ENCODE peak calls at places on chromosomes 5 and 9, in eight cellular contexts. One of them, this sample, is unnamed.
A peak's percentile ranks its signal among the peaks of the same experiment; 100 is the strongest.

GRCh38 chr5:26553079-26553478 is 485.3 kb downstream of the CDH9 start:
- DNase-seq in heart left ventricle: no peak
- DNase-seq in right lobe of liver: no peak
- DNase-seq in GM12878: no peak
- DNase-seq in skeletal muscle cell: no peak
- DNase-seq in fibroblast of lung: no peak
- DNase-seq in left lung: no peak
- DNase-seq in GM12865: no peak
- DNase-seq in this sample: no peak

GRCh38 chr5:43313854-43314457 is 744 bp upstream of the HMGCS1 start:
- DNase-seq in heart left ventricle: no peak
- DNase-seq in right lobe of liver: no peak
- DNase-seq in GM12878: no peak
- DNase-seq in skeletal muscle cell: no peak
- DNase-seq in fibroblast of lung: no peak
- DNase-seq in left lung: no peak
- DNase-seq in GM12865: peak; percentile 23
- DNase-seq in this sample: no peak

GRCh38 chr9:111831371-111832108 is 36.8 kb upstream of the SHOC1 start:
- DNase-seq in heart left ventricle: no peak
- DNase-seq in right lobe of liver: no peak
- DNase-seq in GM12878: no peak
- DNase-seq in skeletal muscle cell: no peak
- DNase-seq in fibroblast of lung: no peak
- DNase-seq in left lung: no peak
- DNase-seq in GM12865: no peak
- DNase-seq in this sample: no peak

GRCh38 chr5:154296525-154297159 is 106.1 kb downstream of the GALNT10 start:
- DNase-seq in heart left ventricle: no peak
- DNase-seq in right lobe of liver: no peak
- DNase-seq in GM12878: no peak
- DNase-seq in skeletal muscle cell: no peak
- DNase-seq in fibroblast of lung: no peak
- DNase-seq in left lung: no peak
- DNase-seq in GM12865: no peak
- DNase-seq in this sample: no peak

GRCh38 chr5:88049156-88049555 is 219.5 kb downstream of the TMEM161B start:
- DNase-seq in heart left ventricle: no peak
- DNase-seq in right lobe of liver: no peak
- DNase-seq in GM12878: no peak
- DNase-seq in skeletal muscle cell: no peak
- DNase-seq in fibroblast of lung: no peak
- DNase-seq in left lung: no peak
- DNase-seq in GM12865: no peak
- DNase-seq in this sample: no peak

GRCh38 chr9:112046181-112046580 is 128.9 kb downstream of the SUSD1 start:
- DNase-seq in heart left ventricle: no peak
- DNase-seq in right lobe of liver: no peak
- DNase-seq in GM12878: no peak
- DNase-seq in skeletal muscle cell: peak; percentile 55
- DNase-seq in fibroblast of lung: peak; percentile 58
- DNase-seq in left lung: no peak
- DNase-seq in GM12865: no peak
- DNase-seq in this sample: no peak

GRCh38 chr5:55929020-55929799 is 65.6 kb downstream of the IL6ST start:
- DNase-seq in heart left ventricle: no peak
- DNase-seq in right lobe of liver: no peak
- DNase-seq in GM12878: no peak
- DNase-seq in skeletal muscle cell: no peak
- DNase-seq in fibroblast of lung: no peak
- DNase-seq in left lung: no peak
- DNase-seq in GM12865: no peak
- DNase-seq in this sample: no peak

GRCh38 chr9:16689352-16689938 is 181.0 kb downstream of the BNC2 start:
- DNase-seq in heart left ventricle: no peak
- DNase-seq in right lobe of liver: peak; percentile 40
- DNase-seq in GM12878: no peak
- DNase-seq in skeletal muscle cell: no peak
- DNase-seq in fibroblast of lung: no peak
- DNase-seq in left lung: no peak
- DNase-seq in GM12865: no peak
- DNase-seq in this sample: no peak

GRCh38 chr5:36205329-36205728 is 36.4 kb downstream of the NADK2 start:
- DNase-seq in heart left ventricle: no peak
- DNase-seq in right lobe of liver: no peak
- DNase-seq in GM12878: no peak
- DNase-seq in skeletal muscle cell: no peak
- DNase-seq in fibroblast of lung: no peak
- DNase-seq in left lung: no peak
- DNase-seq in GM12865: no peak
- DNase-seq in this sample: no peak

GRCh38 chr9:130833324-130833990 is 1.6 kb upstream of the ABL1 start:
- DNase-seq in heart left ventricle: no peak
- DNase-seq in right lobe of liver: no peak
- DNase-seq in GM12878: no peak
- DNase-seq in skeletal muscle cell: peak; percentile 72
- DNase-seq in fibroblast of lung: peak; percentile 56
- DNase-seq in left lung: no peak
- DNase-seq in GM12865: no peak
- DNase-seq in this sample: no peak

GRCh38 chr9:72786948-72787347 is 165.9 kb downstream of the ALDH1A1 start:
- DNase-seq in heart left ventricle: no peak
- DNase-seq in right lobe of liver: no peak
- DNase-seq in GM12878: no peak
- DNase-seq in skeletal muscle cell: no peak
- DNase-seq in fibroblast of lung: no peak
- DNase-seq in left lung: no peak
- DNase-seq in GM12865: no peak
- DNase-seq in this sample: no peak

GRCh38 chr5:176771102-176771845 is 39.1 kb upstream of the UNC5A start:
- DNase-seq in heart left ventricle: no peak
- DNase-seq in right lobe of liver: peak; percentile 2
- DNase-seq in GM12878: no peak
- DNase-seq in skeletal muscle cell: no peak
- DNase-seq in fibroblast of lung: no peak
- DNase-seq in left lung: no peak
- DNase-seq in GM12865: no peak
- DNase-seq in this sample: no peak

GRCh38 chr5:93660677-93661076 is 77.7 kb downstream of the NR2F1 start:
- DNase-seq in heart left ventricle: no peak
- DNase-seq in right lobe of liver: no peak
- DNase-seq in GM12878: no peak
- DNase-seq in skeletal muscle cell: no peak
- DNase-seq in fibroblast of lung: no peak
- DNase-seq in left lung: no peak
- DNase-seq in GM12865: no peak
- DNase-seq in this sample: no peak

GRCh38 chr9:69023650-69024049 is 9.7 kb upstream of the PRKACG start:
- DNase-seq in heart left ventricle: no peak
- DNase-seq in right lobe of liver: no peak
- DNase-seq in GM12878: no peak
- DNase-seq in skeletal muscle cell: no peak
- DNase-seq in fibroblast of lung: no peak
- DNase-seq in left lung: no peak
- DNase-seq in GM12865: no peak
- DNase-seq in this sample: no peak

GRCh38 chr5:14665949-14666741 is 1.6 kb downstream of the OTULIN start:
- DNase-seq in heart left ventricle: peak; percentile 30
- DNase-seq in right lobe of liver: peak; percentile 35
- DNase-seq in GM12878: no peak
- DNase-seq in skeletal muscle cell: no peak
- DNase-seq in fibroblast of lung: no peak
- DNase-seq in left lung: no peak
- DNase-seq in GM12865: peak; percentile 85
- DNase-seq in this sample: peak; percentile 56

GRCh38 chr9:86816868-86817267 is 130.4 kb downstream of the GAS1 start:
- DNase-seq in heart left ventricle: no peak
- DNase-seq in right lobe of liver: no peak
- DNase-seq in GM12878: no peak
- DNase-seq in skeletal muscle cell: no peak
- DNase-seq in fibroblast of lung: no peak
- DNase-seq in left lung: no peak
- DNase-seq in GM12865: no peak
- DNase-seq in this sample: no peak

GRCh38 chr5:78574731-78575161 is 73.8 kb downstream of the LHFPL2 start:
- DNase-seq in heart left ventricle: peak; percentile 60
- DNase-seq in right lobe of liver: no peak
- DNase-seq in GM12878: peak; percentile 64
- DNase-seq in skeletal muscle cell: no peak
- DNase-seq in fibroblast of lung: no peak
- DNase-seq in left lung: no peak
- DNase-seq in GM12865: peak; percentile 83
- DNase-seq in this sample: peak; percentile 60

GRCh38 chr5:128537306-128537998 is 593 bp downstream of the FBN2 start:
- DNase-seq in heart left ventricle: peak; percentile 32
- DNase-seq in right lobe of liver: peak; percentile 26
- DNase-seq in GM12878: no peak
- DNase-seq in skeletal muscle cell: peak; percentile 34
- DNase-seq in fibroblast of lung: peak; percentile 64
- DNase-seq in left lung: peak; percentile 33
- DNase-seq in GM12865: no peak
- DNase-seq in this sample: peak; percentile 6
- H3K4me3 ChIP-seq in heart left ventricle: peak overlapping the region; percentile 32
- H3K4me3 ChIP-seq in right lobe of liver: peak overlapping the region; percentile 16
- H3K4me3 ChIP-seq in GM12878: no peak overlapping the region
- H3K4me3 ChIP-seq in skeletal muscle cell: peak overlapping the region; percentile 79
- H3K4me3 ChIP-seq in fibroblast of lung: peak overlapping the region; percentile 59
- H3K4me3 ChIP-seq in left lung: peak overlapping the region; percentile 38
- H3K4me3 ChIP-seq in GM12865: no peak overlapping the region
- H3K4me3 ChIP-seq in this sample: peak overlapping the region; percentile 52

GRCh38 chr5:126868961-126869451 is 92.1 kb downstream of the LMNB1 start:
- DNase-seq in heart left ventricle: peak; percentile 55
- DNase-seq in right lobe of liver: peak; percentile 40
- DNase-seq in GM12878: no peak
- DNase-seq in skeletal muscle cell: no peak
- DNase-seq in fibroblast of lung: no peak
- DNase-seq in left lung: no peak
- DNase-seq in GM12865: no peak
- DNase-seq in this sample: peak; percentile 13
- H3K4me3 ChIP-seq in heart left ventricle: no peak overlapping the region
- H3K4me3 ChIP-seq in right lobe of liver: no peak overlapping the region
- H3K4me3 ChIP-seq in GM12878: peak overlapping the region; percentile 12
- H3K4me3 ChIP-seq in skeletal muscle cell: peak overlapping the region; percentile 26
- H3K4me3 ChIP-seq in fibroblast of lung: no peak overlapping the region
- H3K4me3 ChIP-seq in left lung: no peak overlapping the region
- H3K4me3 ChIP-seq in GM12865: no peak overlapping the region
- H3K4me3 ChIP-seq in this sample: no peak overlapping the region

GRCh38 chr5:160470437-160471341 is 49.0 kb downstream of the PTTG1 start:
- DNase-seq in heart left ventricle: no peak
- DNase-seq in right lobe of liver: no peak
- DNase-seq in GM12878: no peak
- DNase-seq in skeletal muscle cell: no peak
- DNase-seq in fibroblast of lung: peak; percentile 86
- DNase-seq in left lung: no peak
- DNase-seq in GM12865: peak; percentile 46
- DNase-seq in this sample: no peak
- H3K4me3 ChIP-seq in heart left ventricle: no peak overlapping the region
- H3K4me3 ChIP-seq in right lobe of liver: no peak overlapping the region
- H3K4me3 ChIP-seq in GM12878: peak overlapping the region; percentile 88
- H3K4me3 ChIP-seq in skeletal muscle cell: no peak overlapping the region
- H3K4me3 ChIP-seq in fibroblast of lung: no peak overlapping the region
- H3K4me3 ChIP-seq in left lung: no peak overlapping the region
- H3K4me3 ChIP-seq in GM12865: peak overlapping the region; percentile 97
- H3K4me3 ChIP-seq in this sample: peak overlapping the region; percentile 94

GRCh38 chr9:137296214-137297059 is 5.6 kb downstream of the NRARP start:
- DNase-seq in heart left ventricle: peak; percentile 86
- DNase-seq in right lobe of liver: peak; percentile 89
- DNase-seq in GM12878: no peak
- DNase-seq in skeletal muscle cell: no peak
- DNase-seq in fibroblast of lung: peak; percentile 43
- DNase-seq in left lung: no peak
- DNase-seq in GM12865: no peak
- DNase-seq in this sample: no peak
- H3K4me3 ChIP-seq in heart left ventricle: peak overlapping the region; percentile 13
- H3K4me3 ChIP-seq in right lobe of liver: peak overlapping the region; percentile 35
- H3K4me3 ChIP-seq in GM12878: no peak overlapping the region
- H3K4me3 ChIP-seq in skeletal muscle cell: no peak overlapping the region
- H3K4me3 ChIP-seq in fibroblast of lung: no peak overlapping the region
- H3K4me3 ChIP-seq in left lung: peak overlapping the region; percentile 15
- H3K4me3 ChIP-seq in GM12865: no peak overlapping the region
- H3K4me3 ChIP-seq in this sample: no peak overlapping the region

GRCh38 chr5:170861295-170861854 is 443 bp upstream of the RANBP17 start:
- DNase-seq in heart left ventricle: peak; percentile 26
- DNase-seq in right lobe of liver: no peak
- DNase-seq in GM12878: no peak
- DNase-seq in skeletal muscle cell: no peak
- DNase-seq in fibroblast of lung: no peak
- DNase-seq in left lung: no peak
- DNase-seq in GM12865: no peak
- DNase-seq in this sample: no peak
- H3K4me3 ChIP-seq in heart left ventricle: peak overlapping the region; percentile 91
- H3K4me3 ChIP-seq in right lobe of liver: no peak overlapping the region
- H3K4me3 ChIP-seq in GM12878: no peak overlapping the region
- H3K4me3 ChIP-seq in skeletal muscle cell: no peak overlapping the region
- H3K4me3 ChIP-seq in fibroblast of lung: no peak overlapping the region
- H3K4me3 ChIP-seq in left lung: no peak overlapping the region
- H3K4me3 ChIP-seq in GM12865: no peak overlapping the region
- H3K4me3 ChIP-seq in this sample: no peak overlapping the region

GRCh38 chr9:113373255-113373654 is 3.5 kb downstream of the HDHD3 start:
- DNase-seq in heart left ventricle: no peak
- DNase-seq in right lobe of liver: no peak
- DNase-seq in GM12878: no peak
- DNase-seq in skeletal muscle cell: no peak
- DNase-seq in fibroblast of lung: no peak
- DNase-seq in left lung: no peak
- DNase-seq in GM12865: no peak
- DNase-seq in this sample: no peak
- H3K4me3 ChIP-seq in heart left ventricle: no peak overlapping the region
- H3K4me3 ChIP-seq in right lobe of liver: no peak overlapping the region
- H3K4me3 ChIP-seq in GM12878: no peak overlapping the region
- H3K4me3 ChIP-seq in skeletal muscle cell: no peak overlapping the region
- H3K4me3 ChIP-seq in fibroblast of lung: no peak overlapping the region
- H3K4me3 ChIP-seq in left lung: no peak overlapping the region
- H3K4me3 ChIP-seq in GM12865: no peak overlapping the region
- H3K4me3 ChIP-seq in this sample: no peak overlapping the region

DNA sequence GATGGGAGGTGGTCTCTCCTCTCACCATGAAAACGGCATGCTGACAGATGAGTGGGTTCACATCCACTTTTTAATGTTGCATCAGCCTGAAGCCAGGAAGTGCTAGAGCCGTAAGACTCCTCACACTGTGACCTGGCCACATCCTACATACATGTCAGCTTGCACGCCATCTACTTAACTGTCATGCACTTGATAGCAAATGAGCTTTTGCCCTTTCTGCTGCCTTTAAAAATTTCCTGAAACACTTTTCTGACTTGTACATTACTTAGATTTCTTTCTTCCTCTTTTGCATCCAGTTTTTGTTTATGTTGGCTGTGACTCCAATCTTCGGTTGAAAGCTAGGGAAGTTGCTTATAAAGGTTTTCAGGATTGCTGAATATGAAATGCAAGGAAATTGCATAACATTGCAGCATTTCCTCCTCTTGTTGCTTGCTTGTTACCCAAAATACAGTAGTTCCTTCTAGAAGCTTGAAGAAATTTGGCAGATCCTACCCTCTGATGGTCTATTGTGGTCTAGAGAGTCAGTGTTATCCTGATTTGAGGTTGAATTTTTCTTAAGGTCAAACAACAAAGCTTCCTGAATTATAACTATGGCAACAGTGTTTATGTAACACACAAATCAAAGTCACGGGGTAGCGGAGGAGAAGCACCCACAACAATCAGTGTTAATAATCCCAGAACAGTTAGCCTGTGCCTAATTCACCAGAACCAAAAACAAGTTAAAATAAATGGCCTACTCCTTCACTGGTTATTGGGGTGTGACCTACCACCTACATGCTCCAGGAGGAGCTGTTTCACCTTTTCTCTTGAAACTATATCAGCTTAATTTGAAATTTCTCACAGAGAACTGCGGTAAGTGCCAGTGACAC is 232.5 kb downstream of the ARHGAP26 start:
- DNase-seq in heart left ventricle: no peak
- DNase-seq in right lobe of liver: no peak
- DNase-seq in GM12878: peak; percentile 82
- DNase-seq in skeletal muscle cell: peak; percentile 78
- DNase-seq in fibroblast of lung: peak; percentile 96
- DNase-seq in left lung: peak; percentile 60
- DNase-seq in GM12865: peak; percentile 96
- DNase-seq in this sample: peak; percentile 63
- H3K4me3 ChIP-seq in heart left ventricle: no peak overlapping the region
- H3K4me3 ChIP-seq in right lobe of liver: no peak overlapping the region
- H3K4me3 ChIP-seq in GM12878: no peak overlapping the region
- H3K4me3 ChIP-seq in skeletal muscle cell: no peak overlapping the region
- H3K4me3 ChIP-seq in fibroblast of lung: no peak overlapping the region
- H3K4me3 ChIP-seq in left lung: no peak overlapping the region
- H3K4me3 ChIP-seq in GM12865: peak overlapping the region; percentile 5
- H3K4me3 ChIP-seq in this sample: no peak overlapping the region